ENCODE peak calls at places on chromosomes 11 and 22, in ten cellular contexts. P, N, J, H, C, T, V, E, B and A are unnamed samples.

GRCh38 chr22:30005213-30005857 is 74.9 kb upstream of the HORMAD2 start:
- DNase-seq in C (peak; percentile 43), J (no peak), H (peak; percentile 43), B (peak; percentile 70), V (peak; percentile 68), N (no peak), P (peak; percentile 69), E (peak; percentile 81), T (peak; percentile 82), A (peak; percentile 61)

GRCh38 chr22:43085658-43086606 is 3.3 kb downstream of the TTLL1 start:
- DNase-seq in H (no peak), E (no peak), B (no peak), V (no peak), T (no peak), P (no peak), J (no peak), N (no peak), C (no peak), A (no peak)

GRCh38 chr11:77300695-77301094 is 791 bp downstream of the GDPD4 start:
- DNase-seq in E (no peak), H (no peak), P (no peak), J (no peak), C (no peak), T (no peak), B (no peak), V (no peak), N (no peak), A (no peak)

GRCh38 chr11:105667441-105667840 is 57.6 kb downstream of the GRIA4 start:
- DNase-seq in V (no peak), E (no peak), C (no peak), B (no peak), T (no peak), N (no peak), P (no peak), J (no peak), H (no peak), A (no peak)

GRCh38 chr11:42329930-42330555 is 870.6 kb upstream of the LRRC4C start:
- DNase-seq in E (no peak), B (no peak), P (no peak), C (peak; percentile 81), N (no peak), H (no peak), T (no peak), V (no peak), J (no peak), A (no peak)

GRCh38 chr11:2777396-2777795 is 77.6 kb upstream of the KCNQ1OT1 start:
- DNase-seq in P (peak; percentile 8), T (no peak), V (peak; percentile 34), H (no peak), E (peak; percentile 25), C (peak; percentile 49), N (no peak), B (no peak), J (no peak), A (no peak)

GRCh38 chr11:124669193-124669592 is 4.3 kb downstream of the SIAE start:
- DNase-seq in E (peak; percentile 33), P (peak; percentile 29), H (no peak), J (no peak), B (no peak), V (peak; percentile 54), C (peak; percentile 30), T (peak; percentile 2), N (no peak), A (no peak)

GRCh38 chr11:111735262-111736116 is 30.7 kb downstream of the PPP2R1B start:
- DNase-seq in V (peak; percentile 99), H (peak; percentile 82), P (no peak), T (peak; percentile 78), N (no peak), C (peak; percentile 98), J (peak; percentile 96), E (peak; percentile 54), B (peak; percentile 79), A (peak; percentile 46)

GRCh38 chr11:82682003-82682751 is 51.5 kb downstream of the FAM181B start:
- DNase-seq in N (no peak), H (no peak), J (peak; percentile 24), T (peak; percentile 28), B (no peak), P (no peak), C (peak; percentile 63), E (no peak), V (peak; percentile 75), A (no peak)

GRCh38 chr22:38760477-38761201 is 4.8 kb upstream of the SUN2 start:
- DNase-seq in P (no peak), T (peak; percentile 17), J (no peak), E (no peak), B (no peak), H (peak; percentile 51), C (peak; percentile 12), V (peak; percentile 43), N (no peak), A (peak; percentile 18)

GRCh38 chr11:75719639-75720239 is 2.1 kb downstream of the MOGAT2 start:
- DNase-seq in B (no peak), P (no peak), C (no peak), N (no peak), T (no peak), V (no peak), E (peak; percentile 21), H (no peak), J (no peak), A (no peak)

GRCh38 chr11:75717608-75718403 is at the start of gene MOGAT2:
- DNase-seq in C (no peak), E (peak; percentile 68), H (no peak), T (no peak), V (no peak), J (no peak), P (peak; percentile 2), B (no peak), N (no peak), A (no peak)

GRCh38 chr11:75719089-75719638 is 1.5 kb downstream of the MOGAT2 start:
- DNase-seq in P (peak; percentile 8), B (no peak), N (no peak), H (no peak), E (peak; percentile 30), C (no peak), T (no peak), V (peak; percentile 7), J (no peak), A (no peak)

GRCh38 chr11:75716659-75717058 is 979 bp upstream of the MOGAT2 start:
- DNase-seq in T (no peak), P (no peak), B (no peak), C (no peak), H (no peak), V (no peak), N (no peak), J (no peak), E (no peak), A (no peak)

DNA sequence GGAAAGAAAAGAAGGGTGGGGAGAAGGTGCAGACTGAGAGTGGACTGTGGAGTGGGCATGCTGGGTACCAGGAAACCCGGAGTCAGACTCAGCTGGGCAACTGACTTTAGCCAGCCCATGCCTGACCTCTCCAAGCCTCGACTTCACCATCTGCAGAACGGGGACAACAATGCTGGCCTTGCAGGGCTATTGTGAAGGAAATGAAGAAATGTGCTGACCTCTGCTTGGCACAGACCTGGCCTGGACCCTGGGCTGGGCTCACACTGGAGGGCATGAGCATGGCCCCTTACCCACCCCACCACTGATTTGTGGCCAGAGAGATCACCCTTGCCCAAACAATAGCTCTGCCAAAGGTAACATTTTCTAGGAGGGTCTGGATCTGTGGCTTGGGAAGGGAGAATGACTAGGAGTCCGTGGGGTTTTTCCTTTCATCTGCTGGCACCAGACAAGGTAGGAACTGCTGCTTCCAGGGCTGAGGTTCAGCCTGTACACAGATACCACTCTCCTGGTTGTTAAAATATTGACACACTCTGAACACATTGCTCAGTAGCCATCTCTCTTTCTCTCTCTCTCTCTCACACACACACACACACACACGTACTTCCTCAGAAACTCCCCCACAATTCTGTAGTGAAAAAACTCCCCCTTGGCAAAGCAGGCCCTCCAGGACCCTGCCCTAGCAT is 909 bp downstream of the MOGAT2 start:
- DNase-seq in B (no peak), H (no peak), T (no peak), E (peak; percentile 27), N (no peak), J (no peak), V (no peak), C (no peak), P (peak; percentile 4), A (no peak)
- H3K27ac ChIP-seq in B (no peak overlapping the region), H (no peak overlapping the region), T (no peak overlapping the region), E (peak overlapping the region; percentile 57), N (no peak overlapping the region), J (no peak overlapping the region), V (no peak overlapping the region), C (no peak overlapping the region), P (no peak overlapping the region), A (no peak overlapping the region)

DNA sequence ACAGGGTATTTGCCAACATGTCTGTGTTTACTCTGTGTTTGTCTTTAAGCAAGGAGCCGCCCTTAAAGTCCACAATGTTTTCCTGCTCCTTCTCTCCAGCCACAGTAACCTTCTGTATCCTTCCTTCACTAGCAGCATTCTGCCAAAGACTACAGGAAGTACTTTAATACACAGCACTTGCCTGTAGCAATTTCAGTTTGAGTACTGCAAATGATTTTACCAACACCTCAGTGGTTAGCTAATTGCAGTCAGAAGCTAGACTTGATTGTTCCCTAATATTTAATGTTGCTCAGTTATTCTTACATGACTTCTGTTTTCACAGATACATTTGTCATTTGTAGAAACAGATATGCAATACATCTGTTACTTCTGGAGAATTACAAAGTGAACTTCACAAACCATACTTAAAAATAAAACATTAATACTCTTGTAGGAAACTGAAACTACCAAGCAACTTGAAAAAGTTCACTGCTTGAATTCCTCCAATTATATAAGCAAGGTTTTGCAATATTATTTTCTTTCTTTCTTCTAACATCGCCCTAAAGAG is 69.1 kb downstream of the FCHSD2 start:
- DNase-seq in J (no peak), B (no peak), V (peak; percentile 12), E (no peak), N (no peak), T (no peak), P (no peak), H (no peak), C (peak; percentile 15), A (no peak)
- H3K27ac ChIP-seq in J (no peak overlapping the region), B (no peak overlapping the region), V (no peak overlapping the region), E (peak overlapping the region; percentile 55), N (peak overlapping the region; percentile 39), T (no peak overlapping the region), P (no peak overlapping the region), H (no peak overlapping the region), C (no peak overlapping the region), A (no peak overlapping the region)

DNA sequence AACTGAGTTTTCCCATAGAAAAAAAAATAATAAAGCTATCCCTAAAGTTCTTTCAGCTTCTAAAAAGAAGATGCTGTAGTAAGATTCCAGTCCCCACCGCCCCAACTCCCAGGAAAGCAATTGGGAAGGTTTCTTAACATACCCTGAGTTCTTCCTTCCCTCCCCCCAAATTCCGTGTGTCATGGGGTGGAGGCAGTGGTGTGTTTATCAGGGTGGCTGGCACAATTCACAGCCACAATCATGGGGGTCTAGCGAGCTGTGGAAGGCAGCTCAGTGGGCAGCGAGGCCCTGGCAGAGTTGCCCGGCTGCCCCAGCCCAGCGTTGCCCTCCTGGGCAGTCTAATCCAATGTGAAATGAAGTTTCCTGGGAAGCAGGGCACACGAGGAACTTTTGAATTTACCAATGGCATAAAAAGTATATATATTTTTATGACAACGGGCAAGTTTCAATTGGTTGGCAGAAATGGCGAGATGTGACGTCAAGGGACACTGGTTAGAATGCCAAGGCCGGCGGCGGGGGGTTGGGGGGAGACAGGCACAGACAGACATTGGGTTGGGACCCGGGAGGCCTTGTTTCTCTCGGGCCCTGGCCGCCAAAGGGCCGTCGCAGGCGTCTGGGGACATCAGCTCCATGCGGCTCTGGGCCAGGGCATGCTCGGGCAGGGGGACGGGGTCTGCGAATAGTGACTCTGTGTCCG is 80.7 kb upstream of the PPARA start:
- DNase-seq in H (peak; percentile 91), B (peak; percentile 93), V (peak; percentile 91), E (peak; percentile 84), N (no peak), T (peak; percentile 92), J (peak; percentile 54), P (peak; percentile 47), C (peak; percentile 91), A (peak; percentile 50)
- H3K27ac ChIP-seq in H (peak overlapping the region; percentile 99), B (peak overlapping the region; percentile 100), V (peak overlapping the region; percentile 99), E (peak overlapping the region; percentile 100), N (peak overlapping the region; percentile 100), T (peak overlapping the region; percentile 95), J (peak overlapping the region; percentile 94), P (peak overlapping the region; percentile 85), C (peak overlapping the region; percentile 98), A (peak overlapping the region; percentile 98)

GRCh38 chr11:130535530-130535929 is 87.1 kb downstream of the ADAMTS15 start:
- DNase-seq in C (no peak), V (no peak), J (no peak), B (no peak), P (no peak), H (no peak), E (no peak), N (no peak), T (no peak), A (no peak)
- H3K27ac ChIP-seq in C (no peak overlapping the region), V (no peak overlapping the region), J (no peak overlapping the region), B (no peak overlapping the region), P (no peak overlapping the region), H (no peak overlapping the region), E (no peak overlapping the region), N (no peak overlapping the region), T (no peak overlapping the region), A (no peak overlapping the region)